ENCODE peak calls at places on chromosomes 4 and X, in six cellular contexts. L is transverse colon; G is stimulated activated CD8-positive, alpha-beta memory T cell treated with anti-CD3 and anti-CD28 coated beads, Interleukin-7, amount 100 ng/mL, for 1 hour; Q is activated T-helper 1 cell treated with anti-CD3 and anti-CD28 coated beads, Interleukin-2, amount 50 U/mL, for 16 hours; Y is ureter; E is NB4. X is an unnamed sample.

GRCh38 chr4:57110635-57111546 is 706 bp upstream of the IGFBP7 start:
- DNase-seq in L (peak), G (no peak), Q (no peak), Y (peak), E (peak), X (no peak)

GRCh38 chr4:162497564-162498167 is 333.9 kb upstream of the FSTL5 start:
- DNase-seq in L (no peak), G (no peak), Q (no peak), Y (no peak), E (peak), X (no peak)

GRCh38 chrX:22095306-22095705 is 63.2 kb downstream of the PHEX start:
- DNase-seq in L (peak), G (no peak), Q (no peak), Y (no peak), E (no peak), X (no peak)

GRCh38 chr4:108811486-108811885 is 48.6 kb upstream of the ETNPPL start:
- DNase-seq in L (no peak), G (no peak), Q (no peak), Y (no peak), E (no peak), X (no peak)

GRCh38 chr4:113958766-113959540 is 20.5 kb downstream of the ARSJ start:
- DNase-seq in L (no peak), G (no peak), Q (no peak), Y (no peak), E (peak), X (no peak)

GRCh38 chr4:78552398-78553396 is 1.1 kb downstream of the ANXA3 start:
- DNase-seq in L (no peak), G (no peak), Q (no peak), Y (no peak), E (peak), X (no peak)

GRCh38 chr4:40918330-40918729 is 168.6 kb downstream of the NSUN7 start:
- DNase-seq in L (peak), G (no peak), Q (no peak), Y (peak), E (no peak), X (no peak)

GRCh38 chrX:133781174-133781573 is 204.2 kb downstream of the GPC3 start:
- DNase-seq in L (no peak), G (no peak), Q (no peak), Y (no peak), E (no peak), X (no peak)

GRCh38 chr4:177802149-177802548 is 359.9 kb upstream of the AGA start:
- DNase-seq in L (no peak), G (no peak), Q (no peak), Y (no peak), E (no peak), X (no peak)

GRCh38 chr4:2263701-2264321 is 1.9 kb upstream of the MXD4 start:
- DNase-seq in L (no peak), G (no peak), Q (no peak), Y (no peak), E (no peak), X (no peak)

GRCh38 chr4:55170462-55170861 is 45.1 kb upstream of the KDR start:
- DNase-seq in L (no peak), G (no peak), Q (no peak), Y (no peak), E (no peak), X (no peak)

GRCh38 chr4:24915121-24915922 is 2.5 kb upstream of the CCDC149 start:
- DNase-seq in L (no peak), G (no peak), Q (no peak), Y (no peak), E (no peak), X (no peak)

X was measured in activated naive CD4-positive, alpha-beta T cell treated with anti-CD3 and anti-CD28 coated beads, Interleukin-2, amount 50 U/mL, for 72 hours.